ENCODE peak calls at places on chromosomes 13 and 19, in six cellular contexts. One of them, this sample, is unnamed.

GRCh38 chr13:32047088-32047487 is 15.5 kb downstream of the FRY start:
- DNase-seq in suprapubic skin: no peak
- DNase-seq in progenitor cell of endocrine pancreas: no peak
- DNase-seq in thoracic aorta: no peak
- DNase-seq in tibial nerve: no peak
- DNase-seq in Calu3: no peak
- DNase-seq in this sample: no peak

GRCh38 chr19:38917516-38917915 is 5.5 kb upstream of the CCER2 start:
- DNase-seq in suprapubic skin: no peak
- DNase-seq in progenitor cell of endocrine pancreas: no peak
- DNase-seq in thoracic aorta: no peak
- DNase-seq in tibial nerve: no peak
- DNase-seq in Calu3: no peak
- DNase-seq in this sample: no peak

GRCh38 chr19:13861392-13861713 is 15.6 kb upstream of the NANOS3 start:
- DNase-seq in suprapubic skin: no peak
- DNase-seq in progenitor cell of endocrine pancreas: no peak
- DNase-seq in thoracic aorta: no peak
- DNase-seq in tibial nerve: no peak
- DNase-seq in Calu3: no peak
- DNase-seq in this sample: peak

GRCh38 chr13:41696163-41697003 is 239.0 kb downstream of the RGCC start:
- DNase-seq in suprapubic skin: no peak
- DNase-seq in progenitor cell of endocrine pancreas: no peak
- DNase-seq in thoracic aorta: no peak
- DNase-seq in tibial nerve: no peak
- DNase-seq in Calu3: no peak
- DNase-seq in this sample: no peak

GRCh38 chr13:79119578-79120107 is 286.4 kb downstream of the RBM26 start:
- DNase-seq in suprapubic skin: no peak
- DNase-seq in progenitor cell of endocrine pancreas: no peak
- DNase-seq in thoracic aorta: no peak
- DNase-seq in tibial nerve: no peak
- DNase-seq in Calu3: no peak
- DNase-seq in this sample: no peak

GRCh38 chr13:110552767-110553166 is 8.8 kb downstream of the RAB20 start:
- DNase-seq in suprapubic skin: no peak
- DNase-seq in progenitor cell of endocrine pancreas: no peak
- DNase-seq in thoracic aorta: no peak
- DNase-seq in tibial nerve: no peak
- DNase-seq in Calu3: no peak
- DNase-seq in this sample: no peak

GRCh38 chr13:112078879-112079526 is 12.1 kb downstream of the SOX1 start:
- DNase-seq in suprapubic skin: no peak
- DNase-seq in progenitor cell of endocrine pancreas: no peak
- DNase-seq in thoracic aorta: no peak
- DNase-seq in tibial nerve: no peak
- DNase-seq in Calu3: no peak
- DNase-seq in this sample: no peak

GRCh38 chr13:45055198-45055901 is 65.0 kb upstream of the GTF2F2 start:
- DNase-seq in suprapubic skin: no peak
- DNase-seq in progenitor cell of endocrine pancreas: no peak
- DNase-seq in thoracic aorta: no peak
- DNase-seq in tibial nerve: no peak
- DNase-seq in Calu3: peak
- DNase-seq in this sample: peak

GRCh38 chr13:33509642-33510229 is 224.2 kb upstream of the STARD13 start:
- DNase-seq in suprapubic skin: peak
- DNase-seq in progenitor cell of endocrine pancreas: no peak
- DNase-seq in thoracic aorta: no peak
- DNase-seq in tibial nerve: no peak
- DNase-seq in Calu3: peak
- DNase-seq in this sample: no peak

GRCh38 chr13:113034451-113035208 is 65.6 kb downstream of the MCF2L start:
- DNase-seq in suprapubic skin: no peak
- DNase-seq in progenitor cell of endocrine pancreas: no peak
- DNase-seq in thoracic aorta: no peak
- DNase-seq in tibial nerve: no peak
- DNase-seq in Calu3: peak
- DNase-seq in this sample: no peak

GRCh38 chr19:54684537-54684936 is 21.8 kb downstream of the LILRB4 start:
- DNase-seq in suprapubic skin: no peak
- DNase-seq in progenitor cell of endocrine pancreas: no peak
- DNase-seq in thoracic aorta: no peak
- DNase-seq in tibial nerve: no peak
- DNase-seq in Calu3: peak
- DNase-seq in this sample: peak

GRCh38 chr19:12946092-12946845 is 607 bp downstream of the RAD23A start:
- DNase-seq in suprapubic skin: no peak
- DNase-seq in progenitor cell of endocrine pancreas: peak
- DNase-seq in thoracic aorta: no peak
- DNase-seq in tibial nerve: no peak
- DNase-seq in Calu3: peak
- DNase-seq in this sample: peak

GRCh38 chr13:20685042-20685441 is 18.5 kb upstream of the IL17D start:
- DNase-seq in suprapubic skin: no peak
- DNase-seq in progenitor cell of endocrine pancreas: no peak
- DNase-seq in thoracic aorta: no peak
- DNase-seq in tibial nerve: no peak
- DNase-seq in Calu3: no peak
- DNase-seq in this sample: no peak

GRCh38 chr13:45198924-45199323 is 1.9 kb downstream of the KCTD4 start:
- DNase-seq in suprapubic skin: no peak
- DNase-seq in progenitor cell of endocrine pancreas: no peak
- DNase-seq in thoracic aorta: no peak
- DNase-seq in tibial nerve: no peak
- DNase-seq in Calu3: no peak
- DNase-seq in this sample: no peak

GRCh38 chr13:20828540-20829364 is 55.0 kb upstream of the EEF1AKMT1 start:
- DNase-seq in suprapubic skin: no peak
- DNase-seq in progenitor cell of endocrine pancreas: no peak
- DNase-seq in thoracic aorta: no peak
- DNase-seq in tibial nerve: no peak
- DNase-seq in Calu3: peak
- DNase-seq in this sample: peak

GRCh38 chr13:47178090-47178950 is 281.5 kb upstream of the HTR2A start:
- DNase-seq in suprapubic skin: no peak
- DNase-seq in progenitor cell of endocrine pancreas: no peak
- DNase-seq in thoracic aorta: no peak
- DNase-seq in tibial nerve: no peak
- DNase-seq in Calu3: no peak
- DNase-seq in this sample: no peak

GRCh38 chr13:29255567-29255966 is 339.9 kb downstream of the SLC7A1 start:
- DNase-seq in suprapubic skin: no peak
- DNase-seq in progenitor cell of endocrine pancreas: no peak
- DNase-seq in thoracic aorta: no peak
- DNase-seq in tibial nerve: no peak
- DNase-seq in Calu3: no peak
- DNase-seq in this sample: no peak

GRCh38 chr19:53333071-53333465 is 481 bp upstream of the ZNF845 start:
- DNase-seq in suprapubic skin: peak
- DNase-seq in progenitor cell of endocrine pancreas: peak
- DNase-seq in thoracic aorta: peak
- DNase-seq in tibial nerve: no peak
- DNase-seq in Calu3: no peak
- DNase-seq in this sample: no peak

GRCh38 chr13:98853791-98854191 is 101.3 kb upstream of the SLC15A1 start:
- DNase-seq in suprapubic skin: no peak
- DNase-seq in progenitor cell of endocrine pancreas: no peak
- DNase-seq in thoracic aorta: no peak
- DNase-seq in tibial nerve: no peak
- DNase-seq in Calu3: no peak
- DNase-seq in this sample: peak

GRCh38 chr19:47618771-47619170 is 9.8 kb downstream of the BICRA start:
- DNase-seq in suprapubic skin: no peak
- DNase-seq in progenitor cell of endocrine pancreas: no peak
- DNase-seq in thoracic aorta: no peak
- DNase-seq in tibial nerve: no peak
- DNase-seq in Calu3: no peak
- DNase-seq in this sample: no peak

GRCh38 chr13:113364371-113364932 is 522 bp upstream of the GRTP1 start:
- DNase-seq in suprapubic skin: no peak
- DNase-seq in progenitor cell of endocrine pancreas: peak
- DNase-seq in thoracic aorta: no peak
- DNase-seq in tibial nerve: no peak
- DNase-seq in Calu3: no peak
- DNase-seq in this sample: no peak

GRCh38 chr13:113665582-113666323 is 1.3 kb upstream of the GRK1 start:
- DNase-seq in suprapubic skin: no peak
- DNase-seq in progenitor cell of endocrine pancreas: no peak
- DNase-seq in thoracic aorta: no peak
- DNase-seq in tibial nerve: peak
- DNase-seq in Calu3: no peak
- DNase-seq in this sample: no peak

GRCh38 chr13:23609414-23610186 is 39.4 kb downstream of the TNFRSF19 start:
- DNase-seq in suprapubic skin: no peak
- DNase-seq in progenitor cell of endocrine pancreas: no peak
- DNase-seq in thoracic aorta: no peak
- DNase-seq in tibial nerve: peak
- DNase-seq in Calu3: no peak
- DNase-seq in this sample: no peak

GRCh38 chr13:33206425-33206824 is 79.1 kb downstream of the STARD13 start:
- DNase-seq in suprapubic skin: no peak
- DNase-seq in progenitor cell of endocrine pancreas: no peak
- DNase-seq in thoracic aorta: no peak
- DNase-seq in tibial nerve: no peak
- DNase-seq in Calu3: no peak
- DNase-seq in this sample: no peak

GRCh38 chr13:32212420-32212819 is 102.7 kb downstream of the ZAR1L start:
- DNase-seq in suprapubic skin: no peak
- DNase-seq in progenitor cell of endocrine pancreas: no peak
- DNase-seq in thoracic aorta: no peak
- DNase-seq in tibial nerve: no peak
- DNase-seq in Calu3: no peak
- DNase-seq in this sample: no peak

GRCh38 chr13:79557666-79558065 is 76.7 kb downstream of the NDFIP2 start:
- DNase-seq in suprapubic skin: no peak
- DNase-seq in progenitor cell of endocrine pancreas: no peak
- DNase-seq in thoracic aorta: no peak
- DNase-seq in tibial nerve: no peak
- DNase-seq in Calu3: no peak
- DNase-seq in this sample: no peak

GRCh38 chr19:1590641-1591397 is 1.8 kb downstream of the MBD3 start:
- DNase-seq in suprapubic skin: no peak
- DNase-seq in progenitor cell of endocrine pancreas: no peak
- DNase-seq in thoracic aorta: no peak
- DNase-seq in tibial nerve: no peak
- DNase-seq in Calu3: peak
- DNase-seq in this sample: peak
- TF ChIP-seq CTCF in suprapubic skin: no peak
- TF ChIP-seq CTCF in progenitor cell of endocrine pancreas: peak
- TF ChIP-seq CTCF in thoracic aorta: no peak
- TF ChIP-seq CTCF in tibial nerve: no peak
- TF ChIP-seq CTCF in Calu3: no peak
- TF ChIP-seq CTCF in this sample: peak

GRCh38 chr19:36421749-36422481 is 3.5 kb upstream of the ZFP82 start:
- DNase-seq in suprapubic skin: no peak
- DNase-seq in progenitor cell of endocrine pancreas: no peak
- DNase-seq in thoracic aorta: no peak
- DNase-seq in tibial nerve: no peak
- DNase-seq in Calu3: no peak
- DNase-seq in this sample: no peak

GRCh38 chr19:36423925-36424324 is 5.5 kb upstream of the ZFP82 start:
- DNase-seq in suprapubic skin: no peak
- DNase-seq in progenitor cell of endocrine pancreas: no peak
- DNase-seq in thoracic aorta: no peak
- DNase-seq in tibial nerve: no peak
- DNase-seq in Calu3: no peak
- DNase-seq in this sample: no peak

GRCh38 chr19:36417752-36418286 is 625 bp downstream of the ZFP82 start:
- DNase-seq in suprapubic skin: peak
- DNase-seq in progenitor cell of endocrine pancreas: no peak
- DNase-seq in thoracic aorta: no peak
- DNase-seq in tibial nerve: no peak
- DNase-seq in Calu3: no peak
- DNase-seq in this sample: no peak

GRCh38 chr19:36420961-36421748 is 2.7 kb upstream of the ZFP82 start:
- DNase-seq in suprapubic skin: no peak
- DNase-seq in progenitor cell of endocrine pancreas: peak
- DNase-seq in thoracic aorta: no peak
- DNase-seq in tibial nerve: no peak
- DNase-seq in Calu3: no peak
- DNase-seq in this sample: no peak

GRCh38 chr19:36418287-36419001 is at the start of gene ZFP82:
- DNase-seq in suprapubic skin: peak
- DNase-seq in progenitor cell of endocrine pancreas: peak
- DNase-seq in thoracic aorta: no peak
- DNase-seq in tibial nerve: peak
- DNase-seq in Calu3: no peak
- DNase-seq in this sample: peak
- TF ChIP-seq CTCF in suprapubic skin: no peak
- TF ChIP-seq CTCF in progenitor cell of endocrine pancreas: no peak
- TF ChIP-seq CTCF in thoracic aorta: no peak
- TF ChIP-seq CTCF in tibial nerve: no peak
- TF ChIP-seq CTCF in Calu3: no peak
- TF ChIP-seq CTCF in this sample: no peak

GRCh38 chr13:61684976-61685682 is 269.5 kb upstream of the PCDH20 start:
- DNase-seq in suprapubic skin: no peak
- DNase-seq in progenitor cell of endocrine pancreas: no peak
- DNase-seq in thoracic aorta: no peak
- DNase-seq in tibial nerve: no peak
- DNase-seq in Calu3: no peak
- DNase-seq in this sample: no peak

GRCh38 chr13:61685683-61686013 is 270.0 kb upstream of the PCDH20 start:
- DNase-seq in suprapubic skin: no peak
- DNase-seq in progenitor cell of endocrine pancreas: no peak
- DNase-seq in thoracic aorta: no peak
- DNase-seq in tibial nerve: no peak
- DNase-seq in Calu3: no peak
- DNase-seq in this sample: no peak
- TF ChIP-seq CTCF in suprapubic skin: no peak
- TF ChIP-seq CTCF in progenitor cell of endocrine pancreas: peak
- TF ChIP-seq CTCF in thoracic aorta: no peak
- TF ChIP-seq CTCF in tibial nerve: no peak
- TF ChIP-seq CTCF in Calu3: no peak
- TF ChIP-seq CTCF in this sample: no peak

GRCh38 chr19:33704271-33704670 is 82.5 kb downstream of the CHST8 start:
- DNase-seq in suprapubic skin: no peak
- DNase-seq in progenitor cell of endocrine pancreas: no peak
- DNase-seq in thoracic aorta: no peak
- DNase-seq in tibial nerve: no peak
- DNase-seq in Calu3: no peak
- DNase-seq in this sample: no peak

GRCh38 chr19:33703821-33704220 is 82.1 kb downstream of the CHST8 start:
- DNase-seq in suprapubic skin: peak
- DNase-seq in progenitor cell of endocrine pancreas: no peak
- DNase-seq in thoracic aorta: no peak
- DNase-seq in tibial nerve: no peak
- DNase-seq in Calu3: no peak
- DNase-seq in this sample: no peak

GRCh38 chr19:33703438-33703750 is 81.6 kb downstream of the CHST8 start:
- DNase-seq in suprapubic skin: peak
- DNase-seq in progenitor cell of endocrine pancreas: no peak
- DNase-seq in thoracic aorta: no peak
- DNase-seq in tibial nerve: no peak
- DNase-seq in Calu3: no peak
- DNase-seq in this sample: no peak

GRCh38 chr19:33705860-33706259 is 84.1 kb downstream of the CHST8 start:
- DNase-seq in suprapubic skin: peak
- DNase-seq in progenitor cell of endocrine pancreas: no peak
- DNase-seq in thoracic aorta: no peak
- DNase-seq in tibial nerve: no peak
- DNase-seq in Calu3: no peak
- DNase-seq in this sample: no peak

GRCh38 chr19:33705090-33705847 is 83.5 kb downstream of the CHST8 start:
- DNase-seq in suprapubic skin: peak
- DNase-seq in progenitor cell of endocrine pancreas: no peak
- DNase-seq in thoracic aorta: no peak
- DNase-seq in tibial nerve: no peak
- DNase-seq in Calu3: no peak
- DNase-seq in this sample: no peak
- TF ChIP-seq CTCF in suprapubic skin: no peak
- TF ChIP-seq CTCF in progenitor cell of endocrine pancreas: peak
- TF ChIP-seq CTCF in thoracic aorta: no peak
- TF ChIP-seq CTCF in tibial nerve: no peak
- TF ChIP-seq CTCF in Calu3: no peak
- TF ChIP-seq CTCF in this sample: no peak

This sample was measured in GM20000.